ENCODE peak calls at places on chromosomes 16 and 17, in six cellular contexts. H is spleen, D is prostate gland, W is psoas muscle, E is testis, I is keratinocyte. S is an unnamed sample. For H3K4me1, the result is how much of the 10 kb centered on the place peaks cover.

GRCh38 chr16:89536886-89537548 is 23.5 kb upstream of the RPL13 start:
- DNase-seq in H (no peak), D (no peak), W (no peak), E (no peak), I (no peak), S (no peak)

GRCh38 chr17:73560661-73561060 is 83.6 kb downstream of the SDK2 start:
- DNase-seq in H (no peak), D (no peak), W (no peak), E (no peak), I (no peak), S (no peak)

GRCh38 chr16:65249768-65250167 is 127.9 kb upstream of the CDH11 start:
- DNase-seq in H (no peak), D (no peak), W (peak), E (peak), I (no peak), S (no peak)

GRCh38 chr16:20867585-20867984 is 32.6 kb downstream of the DCUN1D3 start:
- DNase-seq in H (no peak), D (no peak), W (no peak), E (no peak), I (no peak), S (no peak)

GRCh38 chr16:85296859-85297698 is 184.8 kb upstream of the CIBAR2 start:
- DNase-seq in H (no peak), D (no peak), W (peak), E (no peak), I (no peak), S (peak)

GRCh38 chr17:15109608-15110007 is 155.5 kb downstream of the PMP22 start:
- DNase-seq in H (no peak), D (no peak), W (no peak), E (no peak), I (no peak), S (no peak)

GRCh38 chr16:80116711-80117110 is 424.1 kb upstream of the DYNLRB2 start:
- DNase-seq in H (no peak), D (no peak), W (no peak), E (no peak), I (no peak), S (no peak)

GRCh38 chr16:31071861-31072260 is 2.2 kb downstream of the ZNF668 start:
- DNase-seq in H (no peak), D (no peak), W (no peak), E (no peak), I (no peak), S (no peak)

GRCh38 chr17:32497431-32498205 is 10.8 kb downstream of the CDK5R1 start:
- DNase-seq in H (no peak), D (no peak), W (peak), E (no peak), I (no peak), S (no peak)

GRCh38 chr17:63477471-63478440 is 895 bp downstream of the ACE start:
- DNase-seq in H (no peak), D (no peak), W (no peak), E (no peak), I (no peak), S (no peak)

GRCh38 chr16:58502217-58502921 is 2.4 kb downstream of the NDRG4 start:
- DNase-seq in H (peak), D (no peak), W (no peak), E (no peak), I (no peak), S (no peak)

GRCh38 chr16:3690470-3690918 is 26.8 kb downstream of the TRAP1 start:
- DNase-seq in H (peak), D (peak), W (peak), E (peak), I (peak), S (peak)
- H3K4me3 ChIP-seq in H (no peak), D (peak), W (peak), E (no peak), I (no peak), S (no peak)

GRCh38 chr17:7476951-7477350 is 2.5 kb downstream of the ZBTB4 start:
- DNase-seq in H (no peak), D (no peak), W (no peak), E (no peak), I (no peak), S (no peak)
- H3K4me1 ChIP-seq in H (half or more), D (under half), W (half or more), E (under half), I (under half), S (under half)

DNA sequence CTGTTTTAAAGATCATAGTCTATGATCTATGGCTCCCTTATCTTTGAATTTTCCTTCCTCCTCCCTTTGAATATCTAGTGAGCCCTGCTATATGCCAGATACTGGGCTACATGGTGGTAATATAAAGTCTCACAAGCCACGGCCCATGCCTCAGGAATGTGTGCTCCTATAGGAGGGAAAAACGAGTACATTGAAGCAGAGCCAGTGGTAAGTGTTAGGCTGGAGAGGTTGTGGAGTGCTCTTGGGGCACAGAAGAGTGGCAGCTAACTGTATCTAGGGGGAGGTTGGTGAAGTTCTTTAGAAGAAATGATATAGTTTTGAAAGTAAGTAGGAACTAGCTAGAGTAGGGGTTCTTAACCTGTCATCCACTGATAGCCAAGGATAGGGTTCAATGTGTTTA is 105.8 kb upstream of the PMFBP1 start:
- DNase-seq in H (no peak), D (no peak), W (no peak), E (no peak), I (no peak), S (no peak)
- H3K27ac ChIP-seq in H (no peak), D (no peak), W (no peak), E (no peak), I (no peak), S (no peak)

GRCh38 chr17:74758846-74759163 is 10.4 kb downstream of the NHERF1 start:
- DNase-seq in H (no peak), D (peak), W (no peak), E (no peak), I (no peak), S (no peak)

GRCh38 chr17:74760404-74761105 is 12.1 kb downstream of the NHERF1 start:
- DNase-seq in H (no peak), D (peak), W (no peak), E (no peak), I (no peak), S (no peak)

GRCh38 chr17:74759243-74759801 is 10.9 kb downstream of the NHERF1 start:
- DNase-seq in H (peak), D (no peak), W (no peak), E (no peak), I (no peak), S (no peak)

GRCh38 chr17:74761419-74761818 is 13.0 kb downstream of the NHERF1 start:
- DNase-seq in H (no peak), D (no peak), W (no peak), E (no peak), I (no peak), S (no peak)

GRCh38 chr17:74759941-74760340 is 11.5 kb downstream of the NHERF1 start:
- DNase-seq in H (no peak), D (peak), W (no peak), E (no peak), I (no peak), S (no peak)
- H3K4me3 ChIP-seq in H (peak), D (no peak), W (no peak), E (no peak), I (peak), S (peak)

GRCh38 chr17:78377858-78378224 is 608 bp upstream of the PGS1 start:
- DNase-seq in H (peak), D (no peak), W (no peak), E (no peak), I (no peak), S (no peak)
- H3K4me1 ChIP-seq in H (half or more), D (under half), W (under half), E (under half), I (under half), S (under half)

GRCh38 chr17:7120123-7120522 is 5.5 kb upstream of the ASGR2 start:
- DNase-seq in H (no peak), D (no peak), W (no peak), E (no peak), I (no peak), S (no peak)
- H3K27ac ChIP-seq in H (peak), D (no peak), W (no peak), E (peak), I (no peak), S (no peak)

GRCh38 chr16:10579965-10580918 is at the start of gene EMP2:
- DNase-seq in H (peak), D (peak), W (peak), E (peak), I (no peak), S (no peak)
- H3K4me3 ChIP-seq in H (peak), D (peak), W (peak), E (peak), I (peak), S (no peak)

GRCh38 chr17:3795758-3796102 is 5.3 kb downstream of the ITGAE start:
- DNase-seq in H (no peak), D (no peak), W (no peak), E (no peak), I (no peak), S (no peak)
- H3K4me1 ChIP-seq in H (under half), D (under half), W (under half), E (under half), I (under half), S (under half)

S was measured in naive thymus-derived CD4-positive, alpha-beta T cell.